ENCODE peak calls at places on chromosomes 5 and 9, in nine cellular contexts. L is ecto neural progenitor cell; D is ELR; X is COR-L47; S is iris pigment epithelial cell; U is NCI-H774; J is PC-3; N is activated T-cell treated with anti-CD3 and anti-CD28 coated beads, Interleukin-2, amount 50 U/mL, for 48 hours; Z is stimulated activated CD4-positive, alpha-beta T cell treated with anti-CD3 and anti-CD28 coated beads, Interleukin-1b, Interleukin-23, amount 100 ng/mL, for 24 hours. Y is an unnamed sample.

GRCh38 chr9:137731947-137732813 is 113.4 kb downstream of the EHMT1 start:
- DNase-seq in L (no peak), D (no peak), X (no peak), S (no peak), U (no peak), J (no peak), N (no peak), Z (no peak), Y (no peak)

GRCh38 chr5:159067201-159067600 is 32.5 kb downstream of the EBF1 start:
- DNase-seq in L (no peak), D (no peak), X (no peak), S (no peak), U (no peak), J (no peak), N (no peak), Z (no peak), Y (no peak)

GRCh38 chr9:20805766-20806165 is 121.7 kb downstream of the FOCAD start:
- DNase-seq in L (no peak), D (no peak), X (no peak), S (no peak), U (no peak), J (no peak), N (no peak), Z (no peak), Y (no peak)

GRCh38 chr5:103057208-103058130 is 62.5 kb downstream of the GIN1 start:
- DNase-seq in L (no peak), D (peak; percentile 81), X (no peak), S (peak; percentile 70), U (no peak), J (peak; percentile 87), N (no peak), Z (no peak), Y (no peak)

GRCh38 chr5:74040065-74040551 is 414.1 kb downstream of the ARHGEF28 start:
- DNase-seq in L (no peak), D (peak; percentile 87), X (peak; percentile 53), S (peak; percentile 72), U (peak; percentile 21), J (peak; percentile 56), N (no peak), Z (no peak), Y (no peak)

GRCh38 chr5:148586796-148587195 is 67.5 kb downstream of the HTR4 start:
- DNase-seq in L (peak; percentile 50), D (no peak), X (no peak), S (no peak), U (no peak), J (no peak), N (no peak), Z (no peak), Y (no peak)

GRCh38 chr5:139752506-139753350 is 42.9 kb upstream of the PSD2 start:
- DNase-seq in L (no peak), D (peak; percentile 56), X (peak; percentile 49), S (peak; percentile 36), U (no peak), J (peak; percentile 35), N (peak; percentile 49), Z (no peak), Y (no peak)

GRCh38 chr5:1656271-1656975 is 132.7 kb upstream of the LPCAT1 start:
- DNase-seq in L (peak; percentile 29), D (no peak), X (no peak), S (no peak), U (no peak), J (no peak), N (no peak), Z (no peak), Y (no peak)

GRCh38 chr9:111691686-111692329 is 30.4 kb downstream of the GNG10 start:
- DNase-seq in L (no peak), D (peak; percentile 67), X (peak; percentile 9), S (peak; percentile 52), U (no peak), J (peak; percentile 58), N (no peak), Z (no peak), Y (no peak)

GRCh38 chr5:126115230-126115629 is 308.0 kb upstream of the GRAMD2B start:
- DNase-seq in L (no peak), D (no peak), X (no peak), S (no peak), U (no peak), J (no peak), N (no peak), Z (no peak), Y (no peak)

GRCh38 chr9:82606761-82607382 is 456.1 kb downstream of the RASEF start:
- DNase-seq in L (peak; percentile 51), D (peak; percentile 49), X (peak; percentile 67), S (peak; percentile 76), U (peak; percentile 48), J (peak; percentile 77), N (no peak), Z (no peak), Y (peak; percentile 14)

GRCh38 chr9:127970401-127971313 is 10.1 kb downstream of the EEIG1 start:
- DNase-seq in L (no peak), D (no peak), X (peak; percentile 90), S (no peak), U (peak; percentile 81), J (peak; percentile 43), N (peak; percentile 81), Z (peak; percentile 61), Y (no peak)

GRCh38 chr5:180343110-180343845 is 9.9 kb downstream of the GFPT2 start:
- DNase-seq in L (no peak), D (peak; percentile 16), X (no peak), S (peak; percentile 77), U (no peak), J (no peak), N (no peak), Z (no peak), Y (peak; percentile 29)

Y was measured in occipital lobe.